ENCODE peak calls at places on chromosomes 3 and 15, in ten cellular contexts. One of them, this sample, is unnamed.
A peak's percentile ranks its signal among the peaks of the same experiment; 100 is the strongest.

GRCh38 chr3:163058190-163058854 is 1561.7 kb downstream of the OTOL1 start:
- DNase-seq in cardiac muscle cell: peak; percentile 36
- DNase-seq in mesothelial cell of epicardium: no peak
- DNase-seq in astrocyte of the cerebellum: no peak
- DNase-seq in fibroblast of pulmonary artery: peak; percentile 35
- DNase-seq in stimulated activated CD4-positive, alpha-beta T cell treated with anti-CD3 and anti-CD28 coated beads, Interleukin-4, amount 100 ng/mL, for 24 hours: no peak
- DNase-seq in left lobe of liver: no peak
- DNase-seq in right lobe of liver: no peak
- DNase-seq in sciatic nerve: no peak
- DNase-seq in left cardiac atrium: no peak
- DNase-seq in this sample: no peak

GRCh38 chr3:27533718-27534578 is 49.8 kb upstream of the SLC4A7 start:
- DNase-seq in cardiac muscle cell: peak; percentile 94
- DNase-seq in mesothelial cell of epicardium: no peak
- DNase-seq in astrocyte of the cerebellum: peak; percentile 96
- DNase-seq in fibroblast of pulmonary artery: peak; percentile 96
- DNase-seq in stimulated activated CD4-positive, alpha-beta T cell treated with anti-CD3 and anti-CD28 coated beads, Interleukin-4, amount 100 ng/mL, for 24 hours: peak; percentile 26
- DNase-seq in left lobe of liver: no peak
- DNase-seq in right lobe of liver: no peak
- DNase-seq in sciatic nerve: no peak
- DNase-seq in left cardiac atrium: peak; percentile 72
- DNase-seq in this sample: no peak

GRCh38 chr3:55877703-55878102 is 390.6 kb upstream of the WNT5A start:
- DNase-seq in cardiac muscle cell: no peak
- DNase-seq in mesothelial cell of epicardium: no peak
- DNase-seq in astrocyte of the cerebellum: no peak
- DNase-seq in fibroblast of pulmonary artery: no peak
- DNase-seq in stimulated activated CD4-positive, alpha-beta T cell treated with anti-CD3 and anti-CD28 coated beads, Interleukin-4, amount 100 ng/mL, for 24 hours: no peak
- DNase-seq in left lobe of liver: no peak
- DNase-seq in right lobe of liver: no peak
- DNase-seq in sciatic nerve: no peak
- DNase-seq in left cardiac atrium: no peak
- DNase-seq in this sample: no peak

GRCh38 chr15:55959744-55960143 is 33.7 kb downstream of the NEDD4 start:
- DNase-seq in cardiac muscle cell: no peak
- DNase-seq in mesothelial cell of epicardium: no peak
- DNase-seq in astrocyte of the cerebellum: no peak
- DNase-seq in fibroblast of pulmonary artery: no peak
- DNase-seq in stimulated activated CD4-positive, alpha-beta T cell treated with anti-CD3 and anti-CD28 coated beads, Interleukin-4, amount 100 ng/mL, for 24 hours: no peak
- DNase-seq in left lobe of liver: no peak
- DNase-seq in right lobe of liver: no peak
- DNase-seq in sciatic nerve: no peak
- DNase-seq in left cardiac atrium: no peak
- DNase-seq in this sample: no peak

GRCh38 chr3:46895204-46895660 is 17.7 kb downstream of the PTH1R start:
- DNase-seq in cardiac muscle cell: peak; percentile 65
- DNase-seq in mesothelial cell of epicardium: peak; percentile 65
- DNase-seq in astrocyte of the cerebellum: no peak
- DNase-seq in fibroblast of pulmonary artery: peak; percentile 60
- DNase-seq in stimulated activated CD4-positive, alpha-beta T cell treated with anti-CD3 and anti-CD28 coated beads, Interleukin-4, amount 100 ng/mL, for 24 hours: peak; percentile 80
- DNase-seq in left lobe of liver: peak; percentile 78
- DNase-seq in right lobe of liver: peak; percentile 79
- DNase-seq in sciatic nerve: peak; percentile 86
- DNase-seq in left cardiac atrium: peak; percentile 84
- DNase-seq in this sample: peak; percentile 84

GRCh38 chr3:171285287-171285686 is 174.9 kb downstream of the TNIK start:
- DNase-seq in cardiac muscle cell: no peak
- DNase-seq in mesothelial cell of epicardium: no peak
- DNase-seq in astrocyte of the cerebellum: no peak
- DNase-seq in fibroblast of pulmonary artery: no peak
- DNase-seq in stimulated activated CD4-positive, alpha-beta T cell treated with anti-CD3 and anti-CD28 coated beads, Interleukin-4, amount 100 ng/mL, for 24 hours: no peak
- DNase-seq in left lobe of liver: no peak
- DNase-seq in right lobe of liver: no peak
- DNase-seq in sciatic nerve: no peak
- DNase-seq in left cardiac atrium: no peak
- DNase-seq in this sample: no peak

GRCh38 chr3:191301982-191302381 is 27.2 kb upstream of the CCDC50 start:
- DNase-seq in cardiac muscle cell: no peak
- DNase-seq in mesothelial cell of epicardium: no peak
- DNase-seq in astrocyte of the cerebellum: no peak
- DNase-seq in fibroblast of pulmonary artery: no peak
- DNase-seq in stimulated activated CD4-positive, alpha-beta T cell treated with anti-CD3 and anti-CD28 coated beads, Interleukin-4, amount 100 ng/mL, for 24 hours: no peak
- DNase-seq in left lobe of liver: no peak
- DNase-seq in right lobe of liver: no peak
- DNase-seq in sciatic nerve: no peak
- DNase-seq in left cardiac atrium: no peak
- DNase-seq in this sample: no peak

GRCh38 chr3:16245613-16246012 is 19.1 kb downstream of the DPH3 start:
- DNase-seq in cardiac muscle cell: no peak
- DNase-seq in mesothelial cell of epicardium: no peak
- DNase-seq in astrocyte of the cerebellum: no peak
- DNase-seq in fibroblast of pulmonary artery: no peak
- DNase-seq in stimulated activated CD4-positive, alpha-beta T cell treated with anti-CD3 and anti-CD28 coated beads, Interleukin-4, amount 100 ng/mL, for 24 hours: no peak
- DNase-seq in left lobe of liver: no peak
- DNase-seq in right lobe of liver: no peak
- DNase-seq in sciatic nerve: no peak
- DNase-seq in left cardiac atrium: no peak
- DNase-seq in this sample: no peak

GRCh38 chr15:63043391-63044076 is 987 bp downstream of the TPM1 start:
- DNase-seq in cardiac muscle cell: no peak
- DNase-seq in mesothelial cell of epicardium: no peak
- DNase-seq in astrocyte of the cerebellum: no peak
- DNase-seq in fibroblast of pulmonary artery: no peak
- DNase-seq in stimulated activated CD4-positive, alpha-beta T cell treated with anti-CD3 and anti-CD28 coated beads, Interleukin-4, amount 100 ng/mL, for 24 hours: no peak
- DNase-seq in left lobe of liver: no peak
- DNase-seq in right lobe of liver: peak; percentile 62
- DNase-seq in sciatic nerve: peak; percentile 67
- DNase-seq in left cardiac atrium: peak; percentile 41
- DNase-seq in this sample: no peak

This sample was measured in K562.